ENCODE peak calls at places on chromosomes 7 and 10, in eight cellular contexts. One of them, this sample, is unnamed. For H3K9me3, the result is how much of the 10 kb centered on the place peaks cover.

GRCh38 chr10:121106607-121107006 is 255.4 kb downstream of the WDR11 start:
- DNase-seq in CD4-positive, alpha-beta memory T cell: no peak
- DNase-seq in effector memory CD4-positive, alpha-beta T cell: no peak
- DNase-seq in CD8-positive, alpha-beta memory T cell: no peak
- DNase-seq in upper lobe of left lung: no peak
- DNase-seq in mammary epithelial cell: no peak
- DNase-seq in MM.1S: no peak
- DNase-seq in naive thymus-derived CD4-positive, alpha-beta T cell: no peak
- DNase-seq in this sample: no peak

GRCh38 chr7:73628504-73628903 is 4.2 kb upstream of the MLXIPL start:
- DNase-seq in CD4-positive, alpha-beta memory T cell: no peak
- DNase-seq in effector memory CD4-positive, alpha-beta T cell: no peak
- DNase-seq in CD8-positive, alpha-beta memory T cell: no peak
- DNase-seq in upper lobe of left lung: no peak
- DNase-seq in mammary epithelial cell: no peak
- DNase-seq in MM.1S: no peak
- DNase-seq in naive thymus-derived CD4-positive, alpha-beta T cell: no peak
- DNase-seq in this sample: no peak

GRCh38 chr7:134948736-134949135 is 37.6 kb upstream of the AGBL3 start:
- DNase-seq in CD4-positive, alpha-beta memory T cell: no peak
- DNase-seq in effector memory CD4-positive, alpha-beta T cell: no peak
- DNase-seq in CD8-positive, alpha-beta memory T cell: no peak
- DNase-seq in upper lobe of left lung: no peak
- DNase-seq in mammary epithelial cell: no peak
- DNase-seq in MM.1S: no peak
- DNase-seq in naive thymus-derived CD4-positive, alpha-beta T cell: no peak
- DNase-seq in this sample: no peak

GRCh38 chr10:28256776-28257175 is 46.1 kb downstream of the MPP7 start:
- DNase-seq in CD4-positive, alpha-beta memory T cell: no peak
- DNase-seq in effector memory CD4-positive, alpha-beta T cell: no peak
- DNase-seq in CD8-positive, alpha-beta memory T cell: no peak
- DNase-seq in upper lobe of left lung: no peak
- DNase-seq in mammary epithelial cell: peak
- DNase-seq in MM.1S: no peak
- DNase-seq in naive thymus-derived CD4-positive, alpha-beta T cell: no peak
- DNase-seq in this sample: no peak

GRCh38 chr10:118342638-118343020 is 505 bp upstream of the FAM204A start:
- DNase-seq in CD4-positive, alpha-beta memory T cell: peak
- DNase-seq in effector memory CD4-positive, alpha-beta T cell: no peak
- DNase-seq in CD8-positive, alpha-beta memory T cell: no peak
- DNase-seq in upper lobe of left lung: no peak
- DNase-seq in mammary epithelial cell: no peak
- DNase-seq in MM.1S: no peak
- DNase-seq in naive thymus-derived CD4-positive, alpha-beta T cell: no peak
- DNase-seq in this sample: no peak

GRCh38 chr10:43317422-43317821 is 50.6 kb upstream of the RASGEF1A start:
- DNase-seq in CD4-positive, alpha-beta memory T cell: no peak
- DNase-seq in effector memory CD4-positive, alpha-beta T cell: no peak
- DNase-seq in CD8-positive, alpha-beta memory T cell: no peak
- DNase-seq in upper lobe of left lung: peak
- DNase-seq in mammary epithelial cell: no peak
- DNase-seq in MM.1S: no peak
- DNase-seq in naive thymus-derived CD4-positive, alpha-beta T cell: no peak
- DNase-seq in this sample: no peak

GRCh38 chr10:114208351-114208750 is 29.2 kb downstream of the TDRD1 start:
- DNase-seq in CD4-positive, alpha-beta memory T cell: no peak
- DNase-seq in effector memory CD4-positive, alpha-beta T cell: no peak
- DNase-seq in CD8-positive, alpha-beta memory T cell: no peak
- DNase-seq in upper lobe of left lung: no peak
- DNase-seq in mammary epithelial cell: no peak
- DNase-seq in MM.1S: no peak
- DNase-seq in naive thymus-derived CD4-positive, alpha-beta T cell: no peak
- DNase-seq in this sample: no peak

GRCh38 chr10:75234683-75235374 is 928 bp downstream of the COMTD1 start:
- DNase-seq in CD4-positive, alpha-beta memory T cell: no peak
- DNase-seq in effector memory CD4-positive, alpha-beta T cell: no peak
- DNase-seq in CD8-positive, alpha-beta memory T cell: no peak
- DNase-seq in upper lobe of left lung: peak
- DNase-seq in mammary epithelial cell: peak
- DNase-seq in MM.1S: peak
- DNase-seq in naive thymus-derived CD4-positive, alpha-beta T cell: no peak
- DNase-seq in this sample: peak

GRCh38 chr10:27742926-27743735 is 2.5 kb downstream of the MKX start:
- DNase-seq in CD4-positive, alpha-beta memory T cell: peak
- DNase-seq in effector memory CD4-positive, alpha-beta T cell: no peak
- DNase-seq in CD8-positive, alpha-beta memory T cell: no peak
- DNase-seq in upper lobe of left lung: peak
- DNase-seq in mammary epithelial cell: peak
- DNase-seq in MM.1S: peak
- DNase-seq in naive thymus-derived CD4-positive, alpha-beta T cell: peak
- DNase-seq in this sample: no peak

GRCh38 chr10:86711957-86712708 is 43.8 kb downstream of the LDB3 start:
- DNase-seq in CD4-positive, alpha-beta memory T cell: no peak
- DNase-seq in effector memory CD4-positive, alpha-beta T cell: no peak
- DNase-seq in CD8-positive, alpha-beta memory T cell: no peak
- DNase-seq in upper lobe of left lung: peak
- DNase-seq in mammary epithelial cell: peak
- DNase-seq in MM.1S: peak
- DNase-seq in naive thymus-derived CD4-positive, alpha-beta T cell: peak
- DNase-seq in this sample: no peak

GRCh38 chr10:33643042-33643441 is 308.6 kb upstream of the NRP1 start:
- DNase-seq in CD4-positive, alpha-beta memory T cell: no peak
- DNase-seq in effector memory CD4-positive, alpha-beta T cell: no peak
- DNase-seq in CD8-positive, alpha-beta memory T cell: no peak
- DNase-seq in upper lobe of left lung: no peak
- DNase-seq in mammary epithelial cell: peak
- DNase-seq in MM.1S: no peak
- DNase-seq in naive thymus-derived CD4-positive, alpha-beta T cell: no peak
- DNase-seq in this sample: no peak

GRCh38 chr7:157932498-157933218 is 595.9 kb downstream of the DNAJB6 start:
- DNase-seq in CD4-positive, alpha-beta memory T cell: no peak
- DNase-seq in effector memory CD4-positive, alpha-beta T cell: no peak
- DNase-seq in CD8-positive, alpha-beta memory T cell: no peak
- DNase-seq in upper lobe of left lung: no peak
- DNase-seq in mammary epithelial cell: no peak
- DNase-seq in MM.1S: no peak
- DNase-seq in naive thymus-derived CD4-positive, alpha-beta T cell: no peak
- DNase-seq in this sample: no peak

GRCh38 chr7:90955641-90956207 is 308.5 kb upstream of the FZD1 start:
- DNase-seq in CD4-positive, alpha-beta memory T cell: no peak
- DNase-seq in effector memory CD4-positive, alpha-beta T cell: no peak
- DNase-seq in CD8-positive, alpha-beta memory T cell: no peak
- DNase-seq in upper lobe of left lung: no peak
- DNase-seq in mammary epithelial cell: no peak
- DNase-seq in MM.1S: no peak
- DNase-seq in naive thymus-derived CD4-positive, alpha-beta T cell: no peak
- DNase-seq in this sample: no peak

GRCh38 chr7:124764847-124765400 is 668 bp downstream of the GPR37 start:
- DNase-seq in CD4-positive, alpha-beta memory T cell: no peak
- DNase-seq in effector memory CD4-positive, alpha-beta T cell: no peak
- DNase-seq in CD8-positive, alpha-beta memory T cell: no peak
- DNase-seq in upper lobe of left lung: no peak
- DNase-seq in mammary epithelial cell: peak
- DNase-seq in MM.1S: peak
- DNase-seq in naive thymus-derived CD4-positive, alpha-beta T cell: peak
- DNase-seq in this sample: no peak

GRCh38 chr7:123612024-123612423 is 10.4 kb downstream of the ASB15 start:
- DNase-seq in CD4-positive, alpha-beta memory T cell: no peak
- DNase-seq in effector memory CD4-positive, alpha-beta T cell: no peak
- DNase-seq in CD8-positive, alpha-beta memory T cell: no peak
- DNase-seq in upper lobe of left lung: no peak
- DNase-seq in mammary epithelial cell: no peak
- DNase-seq in MM.1S: no peak
- DNase-seq in naive thymus-derived CD4-positive, alpha-beta T cell: no peak
- DNase-seq in this sample: no peak

GRCh38 chr7:45224832-45225231 is 67.2 kb downstream of the RAMP3 start:
- DNase-seq in CD4-positive, alpha-beta memory T cell: no peak
- DNase-seq in effector memory CD4-positive, alpha-beta T cell: no peak
- DNase-seq in CD8-positive, alpha-beta memory T cell: no peak
- DNase-seq in upper lobe of left lung: no peak
- DNase-seq in mammary epithelial cell: no peak
- DNase-seq in MM.1S: no peak
- DNase-seq in naive thymus-derived CD4-positive, alpha-beta T cell: peak
- DNase-seq in this sample: no peak

GRCh38 chr7:27840760-27841364 is 100.9 kb downstream of the TAX1BP1 start:
- DNase-seq in CD4-positive, alpha-beta memory T cell: no peak
- DNase-seq in effector memory CD4-positive, alpha-beta T cell: no peak
- DNase-seq in CD8-positive, alpha-beta memory T cell: no peak
- DNase-seq in upper lobe of left lung: peak
- DNase-seq in mammary epithelial cell: no peak
- DNase-seq in MM.1S: no peak
- DNase-seq in naive thymus-derived CD4-positive, alpha-beta T cell: no peak
- DNase-seq in this sample: no peak

GRCh38 chr7:30028749-30029635 is 780 bp downstream of the PLEKHA8 start:
- DNase-seq in CD4-positive, alpha-beta memory T cell: peak
- DNase-seq in effector memory CD4-positive, alpha-beta T cell: peak
- DNase-seq in CD8-positive, alpha-beta memory T cell: peak
- DNase-seq in upper lobe of left lung: no peak
- DNase-seq in mammary epithelial cell: peak
- DNase-seq in MM.1S: peak
- DNase-seq in naive thymus-derived CD4-positive, alpha-beta T cell: no peak
- DNase-seq in this sample: peak

GRCh38 chr7:13449460-13449859 is 540.0 kb downstream of the ETV1 start:
- DNase-seq in CD4-positive, alpha-beta memory T cell: no peak
- DNase-seq in effector memory CD4-positive, alpha-beta T cell: no peak
- DNase-seq in CD8-positive, alpha-beta memory T cell: no peak
- DNase-seq in upper lobe of left lung: no peak
- DNase-seq in mammary epithelial cell: no peak
- DNase-seq in MM.1S: no peak
- DNase-seq in naive thymus-derived CD4-positive, alpha-beta T cell: no peak
- DNase-seq in this sample: no peak

GRCh38 chr10:125089486-125089885 is 70.9 kb downstream of the CTBP2 start:
- DNase-seq in CD4-positive, alpha-beta memory T cell: no peak
- DNase-seq in effector memory CD4-positive, alpha-beta T cell: no peak
- DNase-seq in CD8-positive, alpha-beta memory T cell: no peak
- DNase-seq in upper lobe of left lung: no peak
- DNase-seq in mammary epithelial cell: no peak
- DNase-seq in MM.1S: no peak
- DNase-seq in naive thymus-derived CD4-positive, alpha-beta T cell: no peak
- DNase-seq in this sample: no peak

GRCh38 chr7:120609136-120609753 is 248.7 kb downstream of the TSPAN12 start:
- DNase-seq in CD4-positive, alpha-beta memory T cell: no peak
- DNase-seq in effector memory CD4-positive, alpha-beta T cell: no peak
- DNase-seq in CD8-positive, alpha-beta memory T cell: no peak
- DNase-seq in upper lobe of left lung: no peak
- DNase-seq in mammary epithelial cell: no peak
- DNase-seq in MM.1S: no peak
- DNase-seq in naive thymus-derived CD4-positive, alpha-beta T cell: no peak
- DNase-seq in this sample: no peak

GRCh38 chr7:123769371-123769770 is 20.6 kb upstream of the WASL start:
- DNase-seq in CD4-positive, alpha-beta memory T cell: no peak
- DNase-seq in effector memory CD4-positive, alpha-beta T cell: no peak
- DNase-seq in CD8-positive, alpha-beta memory T cell: no peak
- DNase-seq in upper lobe of left lung: no peak
- DNase-seq in mammary epithelial cell: peak
- DNase-seq in MM.1S: no peak
- DNase-seq in naive thymus-derived CD4-positive, alpha-beta T cell: no peak
- DNase-seq in this sample: no peak

GRCh38 chr7:88141953-88142352 is 77.9 kb downstream of the SRI start:
- DNase-seq in CD4-positive, alpha-beta memory T cell: no peak
- DNase-seq in effector memory CD4-positive, alpha-beta T cell: no peak
- DNase-seq in CD8-positive, alpha-beta memory T cell: no peak
- DNase-seq in upper lobe of left lung: no peak
- DNase-seq in mammary epithelial cell: no peak
- DNase-seq in MM.1S: no peak
- DNase-seq in naive thymus-derived CD4-positive, alpha-beta T cell: no peak
- DNase-seq in this sample: no peak
- H3K4me3 ChIP-seq in CD4-positive, alpha-beta memory T cell: no peak
- H3K4me3 ChIP-seq in effector memory CD4-positive, alpha-beta T cell: no peak
- H3K4me3 ChIP-seq in CD8-positive, alpha-beta memory T cell: no peak
- H3K4me3 ChIP-seq in upper lobe of left lung: no peak
- H3K4me3 ChIP-seq in mammary epithelial cell: no peak
- H3K4me3 ChIP-seq in MM.1S: no peak
- H3K4me3 ChIP-seq in naive thymus-derived CD4-positive, alpha-beta T cell: no peak
- H3K4me3 ChIP-seq in this sample: no peak

DNA sequence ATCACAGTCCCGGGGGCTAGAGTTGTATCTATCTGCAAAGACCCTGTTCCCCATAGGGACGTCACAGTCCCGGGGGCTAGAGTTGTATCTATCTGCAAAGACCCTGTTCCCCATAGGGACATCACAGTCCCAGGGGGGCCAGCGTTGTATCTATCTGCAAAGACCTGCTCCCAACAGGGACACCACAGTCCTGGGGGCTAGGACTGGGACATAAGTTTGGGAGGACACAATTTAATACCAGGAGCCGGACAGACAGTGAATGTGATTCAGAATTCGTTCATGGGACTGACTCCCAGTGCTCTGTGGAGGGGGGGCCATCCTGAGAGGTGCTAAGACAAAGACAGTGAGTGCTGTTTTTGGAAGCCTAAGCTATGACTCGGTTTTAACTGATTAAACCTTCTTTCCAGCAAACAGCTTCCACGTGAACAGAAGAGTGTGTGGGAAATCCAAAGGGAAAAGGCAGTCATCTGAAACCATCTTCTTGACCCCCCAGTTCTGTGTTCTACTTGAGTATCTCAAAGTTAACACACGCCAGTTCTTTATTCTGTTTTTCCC is 153.0 kb downstream of the DIP2C start:
- DNase-seq in CD4-positive, alpha-beta memory T cell: no peak
- DNase-seq in effector memory CD4-positive, alpha-beta T cell: no peak
- DNase-seq in CD8-positive, alpha-beta memory T cell: no peak
- DNase-seq in upper lobe of left lung: no peak
- DNase-seq in mammary epithelial cell: no peak
- DNase-seq in MM.1S: no peak
- DNase-seq in naive thymus-derived CD4-positive, alpha-beta T cell: no peak
- DNase-seq in this sample: no peak
- H3K27ac ChIP-seq in CD4-positive, alpha-beta memory T cell: no peak
- H3K27ac ChIP-seq in effector memory CD4-positive, alpha-beta T cell: no peak
- H3K27ac ChIP-seq in CD8-positive, alpha-beta memory T cell: no peak
- H3K27ac ChIP-seq in upper lobe of left lung: no peak
- H3K27ac ChIP-seq in mammary epithelial cell: no peak
- H3K27ac ChIP-seq in MM.1S: no peak
- H3K27ac ChIP-seq in naive thymus-derived CD4-positive, alpha-beta T cell: no peak
- H3K27ac ChIP-seq in this sample: no peak

GRCh38 chr10:69349542-69349888 is 67.2 kb downstream of the TACR2 start:
- DNase-seq in CD4-positive, alpha-beta memory T cell: no peak
- DNase-seq in effector memory CD4-positive, alpha-beta T cell: no peak
- DNase-seq in CD8-positive, alpha-beta memory T cell: no peak
- DNase-seq in upper lobe of left lung: no peak
- DNase-seq in mammary epithelial cell: no peak
- DNase-seq in MM.1S: no peak
- DNase-seq in naive thymus-derived CD4-positive, alpha-beta T cell: no peak
- DNase-seq in this sample: no peak
- H3K9me3 ChIP-seq in CD4-positive, alpha-beta memory T cell: under half
- H3K9me3 ChIP-seq in effector memory CD4-positive, alpha-beta T cell: under half
- H3K9me3 ChIP-seq in CD8-positive, alpha-beta memory T cell: under half
- H3K9me3 ChIP-seq in upper lobe of left lung: under half
- H3K9me3 ChIP-seq in mammary epithelial cell: under half
- H3K9me3 ChIP-seq in MM.1S: under half
- H3K9me3 ChIP-seq in naive thymus-derived CD4-positive, alpha-beta T cell: under half
- H3K9me3 ChIP-seq in this sample: under half

GRCh38 chr10:70232859-70233108 is 445 bp downstream of the PPA1 start:
- DNase-seq in CD4-positive, alpha-beta memory T cell: peak
- DNase-seq in effector memory CD4-positive, alpha-beta T cell: no peak
- DNase-seq in CD8-positive, alpha-beta memory T cell: no peak
- DNase-seq in upper lobe of left lung: no peak
- DNase-seq in mammary epithelial cell: no peak
- DNase-seq in MM.1S: no peak
- DNase-seq in naive thymus-derived CD4-positive, alpha-beta T cell: no peak
- DNase-seq in this sample: no peak
- H3K4me3 ChIP-seq in CD4-positive, alpha-beta memory T cell: peak
- H3K4me3 ChIP-seq in effector memory CD4-positive, alpha-beta T cell: peak
- H3K4me3 ChIP-seq in CD8-positive, alpha-beta memory T cell: peak
- H3K4me3 ChIP-seq in upper lobe of left lung: peak
- H3K4me3 ChIP-seq in mammary epithelial cell: peak
- H3K4me3 ChIP-seq in MM.1S: peak
- H3K4me3 ChIP-seq in naive thymus-derived CD4-positive, alpha-beta T cell: peak
- H3K4me3 ChIP-seq in this sample: peak

This sample was measured in heart right ventricle.